ENCODE peak calls at places on chromosomes 2 and 18, in five cellular contexts. G is NCI-H1105 treated with DMSO at 0.1 percent for 48 hours; Q is activated T-helper 1 cell treated with Interleukin-2 at 50 U/mL for 16 hours; J is activated CD8-positive, alpha-beta memory T cell treated with anti-CD3 and anti-CD28 coated beads for 24 hours; N is mesendoderm. U is an unnamed sample.

GRCh38 chr2:237626813-237627451 is 455 bp upstream of the LRRFIP1 start:
- DNase-seq in G (no peak), Q (no peak), J (no peak), N (peak), U (no peak)

GRCh38 chr2:28539095-28539494 is 43.2 kb downstream of the PLB1 start:
- DNase-seq in G (no peak), Q (no peak), J (no peak), N (no peak), U (no peak)

GRCh38 chr2:144553379-144553778 is 33.5 kb upstream of the ZEB2 start:
- DNase-seq in G (no peak), Q (no peak), J (no peak), N (peak), U (no peak)

GRCh38 chr2:126732682-126733245 is 76.8 kb downstream of the GYPC start:
- DNase-seq in G (no peak), Q (no peak), J (no peak), N (no peak), U (no peak)

GRCh38 chr18:25244170-25244569 is 107.8 kb downstream of the ZNF521 start:
- DNase-seq in G (no peak), Q (no peak), J (no peak), N (peak), U (no peak)

GRCh38 chr2:239106314-239106908 is 258.5 kb downstream of the TWIST2 start:
- DNase-seq in G (peak), Q (no peak), J (no peak), N (peak), U (no peak)

GRCh38 chr2:66445076-66445724 is 10.3 kb downstream of the MEIS1 start:
- DNase-seq in G (no peak), Q (no peak), J (no peak), N (peak), U (no peak)

GRCh38 chr2:199757466-199757865 is 93.5 kb downstream of the FTCDNL1 start:
- DNase-seq in G (peak), Q (no peak), J (no peak), N (no peak), U (peak)

GRCh38 chr2:173198338-173198737 is 122.7 kb downstream of the MAP3K20 start:
- DNase-seq in G (no peak), Q (no peak), J (no peak), N (no peak), U (no peak)

GRCh38 chr18:79609021-79609461 is 70.6 kb upstream of the CTDP1 start:
- DNase-seq in G (no peak), Q (no peak), J (no peak), N (no peak), U (no peak)

GRCh38 chr2:19178175-19178574 is 180.2 kb downstream of the OSR1 start:
- DNase-seq in G (no peak), Q (no peak), J (no peak), N (no peak), U (no peak)

GRCh38 chr18:14916181-14916580 is 168.2 kb downstream of the ANKRD30B start:
- DNase-seq in G (no peak), Q (no peak), J (no peak), N (no peak), U (no peak)

GRCh38 chr2:159201321-159202063 is 85.0 kb downstream of the WDSUB1 start:
- DNase-seq in G (no peak), Q (no peak), J (no peak), N (no peak), U (no peak)

GRCh38 chr2:23559561-23560239 is 174.7 kb downstream of the KLHL29 start:
- DNase-seq in G (no peak), Q (no peak), J (no peak), N (no peak), U (no peak)

GRCh38 chr2:215364157-215365155 is 52.6 kb downstream of the ATIC start:
- DNase-seq in G (no peak), Q (no peak), J (no peak), N (no peak), U (no peak)

GRCh38 chr2:240140511-240140910 is at the start of gene OTOS:
- DNase-seq in G (no peak), Q (no peak), J (no peak), N (no peak), U (no peak)

GRCh38 chr18:55522011-55522410 is 66.0 kb downstream of the TCF4 start:
- DNase-seq in G (no peak), Q (no peak), J (no peak), N (peak), U (no peak)

GRCh38 chr2:224971214-224971613 is 71.1 kb downstream of the DOCK10 start:
- DNase-seq in G (no peak), Q (no peak), J (no peak), N (peak), U (no peak)

GRCh38 chr2:152425765-152426710 is 91.1 kb downstream of the FMNL2 start:
- DNase-seq in G (no peak), Q (no peak), J (no peak), N (no peak), U (no peak)

GRCh38 chr18:23156134-23156533 is 20.8 kb downstream of the CABLES1 start:
- DNase-seq in G (no peak), Q (no peak), J (no peak), N (peak), U (no peak)

GRCh38 chr2:3780477-3781402 is 77.4 kb downstream of the DCDC2C start:
- DNase-seq in G (peak), Q (peak), J (peak), N (peak), U (peak)